ENCODE peak calls at places on chromosomes 2 and 18, in nine cellular contexts. L, X, H, P, U, A, C, Q and B are unnamed samples. For H3K4me1 and H3K27me3, the result is how much of the 10 kb centered on the place peaks cover.

GRCh38 chr2:223859070-223859469 is 21.7 kb upstream of the AP1S3 start:
- DNase-seq in X (no peak), L (no peak), H (no peak), U (no peak), A (no peak), P (no peak), Q (no peak), C (no peak), B (no peak)

GRCh38 chr2:95277246-95277906 is 3.1 kb downstream of the PROM2 start:
- DNase-seq in Q (peak), H (no peak), C (no peak), X (peak), U (no peak), A (no peak), L (no peak), P (peak), B (peak)

GRCh38 chr2:160784034-160784433 is 290.4 kb upstream of the RBMS1 start:
- DNase-seq in C (no peak), U (no peak), A (no peak), L (no peak), P (no peak), Q (no peak), X (no peak), H (no peak), B (no peak)

GRCh38 chr2:176581557-176582150 is 312.4 kb downstream of the MTX2 start:
- DNase-seq in X (no peak), A (no peak), C (no peak), L (no peak), U (no peak), P (no peak), H (no peak), Q (no peak), B (no peak)

GRCh38 chr2:25493207-25493606 is 151.5 kb upstream of the DNMT3A start:
- DNase-seq in U (no peak), C (no peak), A (no peak), P (no peak), L (no peak), H (no peak), Q (peak), X (no peak), B (no peak)

GRCh38 chr2:230016844-230017243 is 51.9 kb downstream of the SLC16A14 start:
- DNase-seq in P (no peak), C (no peak), L (no peak), U (no peak), H (no peak), Q (no peak), A (no peak), X (no peak), B (no peak)

GRCh38 chr2:202479610-202480009 is 103.5 kb downstream of the BMPR2 start:
- DNase-seq in P (no peak), L (no peak), A (no peak), Q (no peak), H (no peak), U (no peak), C (no peak), X (no peak), B (no peak)

GRCh38 chr2:156436477-156437085 is 402 bp downstream of the GPD2 start:
- DNase-seq in U (no peak), Q (peak), P (no peak), A (peak), H (no peak), C (peak), L (no peak), X (no peak), B (peak)

GRCh38 chr2:149955201-149955600 is 367.6 kb upstream of the MMADHC start:
- DNase-seq in X (no peak), A (no peak), Q (no peak), U (no peak), P (no peak), L (no peak), C (no peak), H (no peak), B (no peak)

GRCh38 chr18:40012931-40013609 is 1942.0 kb upstream of the PIK3C3 start:
- DNase-seq in U (no peak), A (peak), H (no peak), Q (no peak), L (no peak), P (no peak), X (no peak), C (peak), B (no peak)

GRCh38 chr2:121095257-121096080 is 189.5 kb downstream of the TFCP2L1 start:
- DNase-seq in A (peak), C (peak), P (peak), Q (peak), U (no peak), X (peak), H (peak), L (no peak), B (peak)

GRCh38 chr2:85326406-85326945 is 1.3 kb downstream of the TGOLN2 start:
- DNase-seq in X (no peak), L (no peak), A (peak), U (no peak), H (no peak), P (no peak), Q (peak), C (no peak), B (no peak)

GRCh38 chr2:105744091-105744908 is 412 bp upstream of the NCK2 start:
- DNase-seq in U (no peak), C (peak), Q (peak), A (peak), L (no peak), X (peak), H (peak), P (peak), B (peak)

GRCh38 chr2:240339411-240340360 is 95.8 kb upstream of the GPC1 start:
- DNase-seq in C (no peak), H (no peak), A (no peak), X (peak), U (no peak), Q (no peak), L (no peak), P (no peak), B (no peak)

GRCh38 chr2:142872900-142873724 is 4.4 kb upstream of the KYNU start:
- DNase-seq in X (no peak), Q (no peak), A (peak), C (peak), L (no peak), U (peak), P (no peak), H (no peak), B (no peak)

GRCh38 chr18:10453885-10454772 is at the start of gene APCDD1:
- DNase-seq in L (no peak), U (no peak), P (peak), A (peak), C (peak), X (peak), Q (peak), H (peak), B (peak)

GRCh38 chr2:36380624-36381481 is 25.3 kb downstream of the CRIM1 start:
- DNase-seq in A (no peak), U (no peak), H (no peak), C (peak), L (no peak), Q (peak), X (no peak), P (peak), B (no peak)

GRCh38 chr2:36374586-36374985 is 19.0 kb downstream of the CRIM1 start:
- DNase-seq in Q (no peak), H (no peak), A (no peak), U (no peak), P (no peak), C (no peak), X (no peak), L (no peak), B (no peak)

GRCh38 chr2:36376319-36376765 is 20.8 kb downstream of the CRIM1 start:
- DNase-seq in P (peak), C (peak), Q (no peak), H (peak), L (no peak), A (peak), X (peak), U (no peak), B (peak)

GRCh38 chr2:36379710-36380448 is 24.3 kb downstream of the CRIM1 start:
- DNase-seq in U (no peak), Q (no peak), L (no peak), P (no peak), X (no peak), A (no peak), H (no peak), C (peak), B (no peak)

DNA sequence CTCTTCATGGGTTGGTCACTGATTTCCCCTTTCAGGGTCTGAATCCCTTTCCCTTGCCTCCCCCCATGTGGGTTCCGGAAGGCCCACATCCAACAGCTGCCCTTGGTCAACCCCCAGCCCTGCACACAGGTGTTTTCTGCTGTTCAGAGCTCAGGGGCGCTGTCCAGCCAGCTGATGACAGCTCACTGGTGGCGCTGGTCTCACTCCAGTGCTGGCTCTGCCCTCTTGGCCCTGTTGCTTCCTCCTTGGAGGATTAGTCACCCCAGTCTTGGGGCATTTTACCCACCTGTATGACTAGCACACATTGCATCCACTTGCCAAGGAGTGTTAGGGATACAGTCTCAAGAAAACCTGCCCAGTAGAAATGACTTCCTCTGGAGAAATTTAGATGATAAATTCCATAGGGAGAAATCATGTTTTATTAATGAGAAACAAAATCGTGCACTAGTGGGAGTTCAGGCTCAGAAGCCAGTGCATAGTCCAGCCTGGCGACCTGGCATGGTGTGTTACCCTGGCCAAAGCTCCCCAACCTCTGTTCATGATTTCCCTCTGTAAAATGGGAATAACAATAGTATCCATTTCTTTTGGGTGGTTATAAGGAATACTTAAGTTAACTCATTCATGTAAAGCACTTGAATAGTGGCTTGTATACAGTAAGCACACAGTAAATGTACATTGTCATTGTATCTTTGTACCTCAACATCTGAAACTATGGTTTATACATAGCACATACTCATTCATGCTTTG is 21.6 kb downstream of the CRIM1 start:
- DNase-seq in C (no peak), Q (no peak), L (no peak), P (no peak), U (no peak), X (no peak), A (no peak), H (peak), B (no peak)
- H3K4me1 ChIP-seq in C (under half), Q (under half), L (under half), P (half or more), U (half or more), X (under half), A (under half), H (half or more), B (under half)

DNA sequence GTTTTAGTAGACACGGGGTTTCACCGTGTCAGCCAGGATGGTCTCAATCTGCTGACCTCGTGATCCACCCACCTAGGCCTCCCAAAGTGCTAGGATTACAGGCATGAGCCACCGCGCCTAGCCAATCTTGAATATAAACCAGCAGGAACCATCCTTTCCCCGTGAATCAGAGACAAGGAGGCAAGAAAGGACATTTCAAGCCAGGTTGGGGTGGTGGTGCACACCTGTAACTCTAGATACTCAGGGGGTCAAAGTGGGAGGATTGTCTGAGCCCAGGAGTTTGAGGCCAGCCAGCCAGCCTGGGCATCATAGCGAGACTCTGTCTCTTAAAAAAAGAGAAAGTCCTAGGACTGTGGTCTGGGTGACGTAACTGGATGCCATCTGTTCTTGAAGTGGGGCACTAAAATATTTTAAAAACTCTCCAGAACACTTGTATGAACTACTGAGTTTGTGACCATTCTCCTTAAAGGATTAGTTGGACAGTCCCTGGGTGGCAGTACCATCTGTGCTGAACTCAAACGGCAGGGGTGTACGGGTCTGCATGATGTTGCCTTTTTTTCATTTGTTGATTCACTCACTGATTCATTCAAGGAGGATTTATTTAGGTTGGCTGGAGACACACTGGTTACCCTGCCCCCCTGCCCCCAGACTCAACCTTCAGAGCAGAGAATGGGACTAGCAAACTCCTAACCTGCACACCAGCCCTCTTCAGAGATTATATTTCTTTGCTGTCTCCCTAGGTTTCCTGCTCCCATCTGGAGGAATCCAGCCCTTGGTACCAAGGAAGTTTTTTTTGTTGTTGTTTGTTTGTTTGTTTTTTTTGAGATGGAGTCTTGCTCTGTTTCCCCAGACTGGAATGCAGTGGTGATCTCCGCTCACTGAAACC is 2.9 kb upstream of the TLX2 start:
- DNase-seq in X (no peak), A (peak), C (no peak), L (no peak), U (no peak), Q (no peak), P (no peak), H (no peak), B (no peak)
- H3K27me3 ChIP-seq in X (under half), A (half or more), C (half or more), L (half or more), U (under half), Q (half or more), P (half or more), H (under half), B (under half)

GRCh38 chr2:217939629-217940245 is 63.1 kb downstream of the TNS1 start:
- DNase-seq in A (no peak), U (no peak), C (no peak), L (no peak), X (peak), Q (no peak), H (peak), P (peak), B (no peak)

GRCh38 chr2:217940261-217941220 is 62.3 kb downstream of the TNS1 start:
- DNase-seq in L (no peak), X (peak), C (no peak), H (peak), U (no peak), Q (no peak), A (no peak), P (no peak), B (no peak)

GRCh38 chr2:217937446-217937845 is 65.3 kb downstream of the TNS1 start:
- DNase-seq in C (no peak), A (no peak), L (no peak), X (peak), H (peak), P (peak), U (no peak), Q (no peak), B (peak)

GRCh38 chr2:217938038-217938437 is 64.8 kb downstream of the TNS1 start:
- DNase-seq in P (peak), H (peak), X (peak), A (no peak), Q (no peak), C (no peak), L (no peak), U (no peak), B (peak)

GRCh38 chr2:217939220-217939619 is 63.6 kb downstream of the TNS1 start:
- DNase-seq in P (no peak), U (no peak), Q (no peak), L (no peak), H (peak), A (no peak), C (no peak), X (peak), B (no peak)
- H3K4me1 ChIP-seq in P (half or more), U (under half), Q (under half), L (half or more), H (half or more), A (half or more), C (half or more), X (under half), B (half or more)

GRCh38 chr2:63049291-63050185 is 1.1 kb upstream of the OTX1 start:
- DNase-seq in U (no peak), A (no peak), P (no peak), C (no peak), H (no peak), Q (peak), L (no peak), X (no peak), B (no peak)

GRCh38 chr2:63050186-63050915 is at the start of gene OTX1:
- DNase-seq in U (no peak), L (no peak), A (peak), P (no peak), Q (peak), C (no peak), X (peak), H (peak), B (peak)

GRCh38 chr2:63051795-63052333 is 1.2 kb downstream of the OTX1 start:
- DNase-seq in A (no peak), L (no peak), Q (peak), U (no peak), P (no peak), X (no peak), H (peak), C (no peak), B (peak)

GRCh38 chr2:63052411-63053234 is 2.0 kb downstream of the OTX1 start:
- DNase-seq in L (no peak), U (no peak), A (no peak), H (peak), Q (peak), C (no peak), X (no peak), P (no peak), B (no peak)

DNA sequence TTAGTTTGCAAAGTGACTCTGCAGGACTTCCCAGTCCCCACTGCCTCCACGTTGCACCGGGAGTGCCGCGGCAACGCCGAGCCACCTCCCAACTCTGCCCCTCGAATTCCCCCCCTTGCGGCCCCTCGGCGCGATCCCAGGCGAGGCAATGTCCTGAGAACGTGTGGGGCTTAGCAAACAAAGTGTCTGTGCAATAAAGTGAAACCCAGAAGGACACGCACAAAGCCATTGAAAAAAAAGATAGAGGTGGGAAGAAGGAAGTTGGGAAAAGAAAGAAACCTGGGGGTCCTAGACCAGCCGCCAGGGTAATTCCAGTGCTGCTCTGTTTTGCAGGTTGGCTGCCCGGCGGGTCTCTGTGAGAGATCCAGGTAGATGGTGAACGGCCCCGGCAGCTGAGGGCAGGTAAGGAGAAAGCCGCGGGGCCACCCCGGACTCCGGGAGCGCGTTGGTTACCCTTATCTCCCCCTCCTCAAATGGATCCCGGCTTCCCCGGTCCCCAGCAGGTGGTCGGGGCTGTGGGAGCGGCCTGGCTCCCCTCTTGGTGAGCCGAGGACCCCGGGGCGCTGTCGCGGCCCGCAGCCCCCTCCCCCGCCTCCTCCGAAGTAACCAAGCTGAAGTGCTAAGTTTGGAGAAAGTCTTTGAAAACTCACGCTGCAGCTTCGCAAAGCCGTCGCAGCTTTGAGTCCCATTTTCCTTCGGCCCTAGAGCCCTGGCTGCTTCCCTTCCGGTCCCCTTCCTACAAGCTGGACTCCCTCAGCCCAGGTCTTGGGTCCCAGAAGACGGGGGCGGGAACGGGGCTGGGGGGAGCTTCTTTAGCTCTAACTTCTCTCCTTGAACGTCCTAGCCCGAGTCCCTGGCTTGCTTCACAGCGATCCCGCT is 525 bp downstream of the OTX1 start:
- DNase-seq in U (no peak), A (peak), H (peak), C (no peak), P (no peak), L (no peak), X (no peak), Q (peak), B (no peak)
- H3K27me3 ChIP-seq in U (under half), A (under half), H (under half), C (half or more), P (half or more), L (half or more), X (under half), Q (half or more), B (under half)

GRCh38 chr2:181311841-181312240 is 145.3 kb upstream of the ITGA4 start:
- DNase-seq in U (no peak), X (no peak), A (no peak), H (no peak), Q (no peak), P (no peak), L (no peak), C (no peak), B (no peak)
- H3K4me1 ChIP-seq in U (under half), X (under half), A (under half), H (under half), Q (under half), P (under half), L (under half), C (under half), B (under half)

DNA sequence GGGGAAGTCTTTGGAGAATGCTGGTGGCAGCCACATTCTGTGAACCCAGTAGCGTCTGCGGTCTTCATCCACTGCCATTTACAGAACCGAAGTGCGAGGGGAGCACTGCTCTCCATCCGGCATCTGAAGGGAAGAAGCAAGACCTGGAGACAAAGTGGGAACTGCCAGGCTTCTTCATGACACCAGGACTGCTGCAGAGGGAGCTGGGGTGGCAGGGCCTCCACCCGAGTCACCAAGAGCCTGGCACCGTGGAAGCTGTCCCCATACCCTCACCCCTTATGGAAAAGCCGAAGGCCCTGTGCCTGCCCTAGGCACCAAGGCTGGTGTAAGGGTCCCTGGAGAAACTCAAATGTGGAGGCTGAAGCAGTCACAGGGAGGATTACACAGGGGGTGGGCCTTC is 79.8 kb downstream of the CIB4 start:
- DNase-seq in X (peak), A (no peak), P (no peak), C (no peak), Q (no peak), U (no peak), L (no peak), H (no peak), B (no peak)
- H3K27me3 ChIP-seq in X (under half), A (half or more), P (half or more), C (half or more), Q (under half), U (under half), L (half or more), H (under half), B (under half)